ENCODE peak calls at places on chromosomes 3 and 15, in four cellular contexts. One of them, this sample, is unnamed.

GRCh38 chr3:37941608-37942540 is 48.7 kb upstream of the VILL start:
- DNase-seq in pancreas: no peak
- DNase-seq in upper lobe of right lung: no peak
- DNase-seq in endothelial cell: no peak
- DNase-seq in this sample: no peak

GRCh38 chr3:112568642-112569041 is 6.8 kb downstream of the SLC35A5 start:
- DNase-seq in pancreas: no peak
- DNase-seq in upper lobe of right lung: no peak
- DNase-seq in endothelial cell: no peak
- DNase-seq in this sample: no peak

GRCh38 chr15:50506121-50506520 is 40.3 kb downstream of the USP50 start:
- DNase-seq in pancreas: no peak
- DNase-seq in upper lobe of right lung: no peak
- DNase-seq in endothelial cell: peak
- DNase-seq in this sample: no peak

GRCh38 chr3:73291541-73291940 is 230.1 kb downstream of the EBLN2 start:
- DNase-seq in pancreas: no peak
- DNase-seq in upper lobe of right lung: no peak
- DNase-seq in endothelial cell: no peak
- DNase-seq in this sample: no peak

GRCh38 chr15:65519781-65520299 is 2.4 kb upstream of the DPP8 start:
- DNase-seq in pancreas: no peak
- DNase-seq in upper lobe of right lung: no peak
- DNase-seq in endothelial cell: no peak
- DNase-seq in this sample: no peak

GRCh38 chr3:44098666-44099065 is 143.0 kb upstream of the TOPAZ1 start:
- DNase-seq in pancreas: no peak
- DNase-seq in upper lobe of right lung: no peak
- DNase-seq in endothelial cell: no peak
- DNase-seq in this sample: no peak

GRCh38 chr15:50166216-50166615 is 15.8 kb upstream of the SLC27A2 start:
- DNase-seq in pancreas: no peak
- DNase-seq in upper lobe of right lung: no peak
- DNase-seq in endothelial cell: no peak
- DNase-seq in this sample: no peak

GRCh38 chr15:96612917-96613316 is 282.4 kb downstream of the NR2F2 start:
- DNase-seq in pancreas: no peak
- DNase-seq in upper lobe of right lung: no peak
- DNase-seq in endothelial cell: no peak
- DNase-seq in this sample: no peak

GRCh38 chr3:133979553-133979952 is 50.2 kb downstream of the SLCO2A1 start:
- DNase-seq in pancreas: no peak
- DNase-seq in upper lobe of right lung: no peak
- DNase-seq in endothelial cell: no peak
- DNase-seq in this sample: no peak

GRCh38 chr3:127234784-127235183 is 41.9 kb downstream of the PRR23E start:
- DNase-seq in pancreas: no peak
- DNase-seq in upper lobe of right lung: no peak
- DNase-seq in endothelial cell: no peak
- DNase-seq in this sample: no peak

GRCh38 chr3:33063651-33064051 is 33.3 kb downstream of the GLB1 start:
- DNase-seq in pancreas: no peak
- DNase-seq in upper lobe of right lung: no peak
- DNase-seq in endothelial cell: no peak
- DNase-seq in this sample: no peak

GRCh38 chr15:58921267-58921666 is 12.2 kb downstream of the SLTM start:
- DNase-seq in pancreas: no peak
- DNase-seq in upper lobe of right lung: no peak
- DNase-seq in endothelial cell: no peak
- DNase-seq in this sample: no peak

GRCh38 chr15:70029297-70029701 is 68.4 kb downstream of the TLE3 start:
- DNase-seq in pancreas: no peak
- DNase-seq in upper lobe of right lung: peak
- DNase-seq in endothelial cell: no peak
- DNase-seq in this sample: no peak

GRCh38 chr3:80285370-80285769 is 517.6 kb upstream of the ROBO1 start:
- DNase-seq in pancreas: no peak
- DNase-seq in upper lobe of right lung: no peak
- DNase-seq in endothelial cell: no peak
- DNase-seq in this sample: no peak

GRCh38 chr3:108838411-108838810 is 15.8 kb downstream of the TRAT1 start:
- DNase-seq in pancreas: no peak
- DNase-seq in upper lobe of right lung: no peak
- DNase-seq in endothelial cell: no peak
- DNase-seq in this sample: no peak

GRCh38 chr3:45690331-45691035 is 1.3 kb downstream of the SACM1L start:
- DNase-seq in pancreas: no peak
- DNase-seq in upper lobe of right lung: no peak
- DNase-seq in endothelial cell: no peak
- DNase-seq in this sample: no peak

GRCh38 chr15:45821390-45821789 is 186.6 kb downstream of the SQOR start:
- DNase-seq in pancreas: no peak
- DNase-seq in upper lobe of right lung: no peak
- DNase-seq in endothelial cell: no peak
- DNase-seq in this sample: no peak

GRCh38 chr15:52485290-52485689 is 43.4 kb downstream of the MYO5A start:
- DNase-seq in pancreas: no peak
- DNase-seq in upper lobe of right lung: no peak
- DNase-seq in endothelial cell: no peak
- DNase-seq in this sample: no peak

GRCh38 chr3:49673131-49673714 is 928 bp upstream of the APEH start:
- DNase-seq in pancreas: no peak
- DNase-seq in upper lobe of right lung: no peak
- DNase-seq in endothelial cell: peak
- DNase-seq in this sample: peak

GRCh38 chr3:5071061-5071460 is 51.0 kb upstream of the ARL8B start:
- DNase-seq in pancreas: no peak
- DNase-seq in upper lobe of right lung: no peak
- DNase-seq in endothelial cell: no peak
- DNase-seq in this sample: no peak

GRCh38 chr3:165233521-165234195 is 37.5 kb upstream of the SLITRK3 start:
- DNase-seq in pancreas: no peak
- DNase-seq in upper lobe of right lung: no peak
- DNase-seq in endothelial cell: no peak
- DNase-seq in this sample: no peak

GRCh38 chr15:68421798-68422402 is 10.1 kb downstream of the ITGA11 start:
- DNase-seq in pancreas: no peak
- DNase-seq in upper lobe of right lung: no peak
- DNase-seq in endothelial cell: no peak
- DNase-seq in this sample: no peak

GRCh38 chr15:25244731-25245585 is 193.9 kb downstream of the UBE3A start:
- DNase-seq in pancreas: peak
- DNase-seq in upper lobe of right lung: peak
- DNase-seq in endothelial cell: no peak
- DNase-seq in this sample: peak

GRCh38 chr15:31442203-31443090 is 115.8 kb downstream of the KLF13 start:
- DNase-seq in pancreas: no peak
- DNase-seq in upper lobe of right lung: no peak
- DNase-seq in endothelial cell: no peak
- DNase-seq in this sample: no peak

GRCh38 chr3:129183569-129184395 is at the start of gene CNBP:
- DNase-seq in pancreas: peak
- DNase-seq in upper lobe of right lung: peak
- DNase-seq in endothelial cell: peak
- DNase-seq in this sample: peak

GRCh38 chr3:121232309-121233225 is 313.2 kb downstream of the POLQ start:
- DNase-seq in pancreas: peak
- DNase-seq in upper lobe of right lung: no peak
- DNase-seq in endothelial cell: no peak
- DNase-seq in this sample: no peak

GRCh38 chr3:13951184-13951583 is 71.3 kb upstream of the WNT7A start:
- DNase-seq in pancreas: no peak
- DNase-seq in upper lobe of right lung: no peak
- DNase-seq in endothelial cell: no peak
- DNase-seq in this sample: no peak

GRCh38 chr3:71441925-71442620 is 141.5 kb downstream of the FOXP1 start:
- DNase-seq in pancreas: no peak
- DNase-seq in upper lobe of right lung: no peak
- DNase-seq in endothelial cell: no peak
- DNase-seq in this sample: no peak

GRCh38 chr3:72270072-72270611 is 485.2 kb upstream of the PROK2 start:
- DNase-seq in pancreas: peak
- DNase-seq in upper lobe of right lung: peak
- DNase-seq in endothelial cell: no peak
- DNase-seq in this sample: no peak

GRCh38 chr3:13277130-13277783 is 142.9 kb downstream of the NUP210 start:
- DNase-seq in pancreas: no peak
- DNase-seq in upper lobe of right lung: peak
- DNase-seq in endothelial cell: no peak
- DNase-seq in this sample: no peak

GRCh38 chr15:48876057-48876456 is 1.9 kb upstream of the EID1 start:
- DNase-seq in pancreas: no peak
- DNase-seq in upper lobe of right lung: no peak
- DNase-seq in endothelial cell: no peak
- DNase-seq in this sample: no peak

DNA sequence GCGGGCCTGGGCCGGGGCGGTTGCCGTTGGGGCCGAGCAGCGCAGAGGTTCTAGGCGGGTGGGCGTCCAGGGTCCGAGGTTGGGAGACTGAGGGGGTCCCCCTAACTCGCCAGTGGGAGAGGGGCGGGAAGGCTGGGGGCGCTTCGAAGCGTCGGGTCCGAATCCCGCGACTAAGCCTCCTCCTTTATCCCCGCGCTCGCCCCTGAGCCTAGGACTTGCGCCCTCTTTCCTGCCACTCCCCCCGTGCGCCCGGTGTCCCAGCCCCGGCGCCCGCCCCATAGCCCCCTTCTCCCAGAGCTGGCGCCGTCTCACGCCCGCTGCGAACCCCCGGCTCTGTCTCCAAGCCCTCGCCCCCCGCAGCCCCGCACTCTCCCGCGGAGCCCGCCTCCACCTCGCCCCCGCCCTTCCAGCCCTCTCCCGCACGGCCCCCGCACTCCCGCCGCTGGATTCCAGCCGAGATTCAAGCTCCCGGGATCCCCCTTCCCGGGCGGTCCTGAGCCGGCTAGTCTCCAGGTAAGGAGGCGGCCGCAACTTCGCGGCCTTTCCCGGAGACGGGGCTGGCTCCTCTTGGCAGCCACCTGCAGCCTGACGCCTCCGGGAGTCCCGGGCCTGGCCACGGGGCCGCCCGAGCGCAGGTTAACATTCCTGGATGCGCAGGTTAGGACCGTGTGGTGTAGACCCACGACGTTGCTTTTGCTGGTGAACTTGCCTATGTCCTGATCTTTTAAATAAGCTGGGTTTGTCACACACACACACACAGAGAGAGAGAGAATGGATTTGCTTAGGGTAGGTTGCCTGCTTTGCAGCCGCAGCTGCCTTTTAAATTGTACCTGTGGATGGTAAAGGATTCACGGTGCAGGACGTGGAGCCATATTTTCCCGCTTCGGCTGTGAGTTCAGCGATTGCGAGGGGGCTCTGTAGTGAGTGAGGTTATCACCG is 567 bp downstream of the PXYLP1 start:
- DNase-seq in pancreas: peak
- DNase-seq in upper lobe of right lung: peak
- DNase-seq in endothelial cell: peak
- DNase-seq in this sample: peak
- TF ChIP-seq CTCF in pancreas: no peak
- TF ChIP-seq CTCF in upper lobe of right lung: no peak
- TF ChIP-seq CTCF in endothelial cell: no peak
- TF ChIP-seq CTCF in this sample: no peak

GRCh38 chr3:59502806-59503205 is 453.0 kb upstream of the CFAP20DC start:
- DNase-seq in pancreas: no peak
- DNase-seq in upper lobe of right lung: no peak
- DNase-seq in endothelial cell: no peak
- DNase-seq in this sample: no peak
- TF ChIP-seq CTCF in pancreas: no peak
- TF ChIP-seq CTCF in upper lobe of right lung: no peak
- TF ChIP-seq CTCF in endothelial cell: no peak
- TF ChIP-seq CTCF in this sample: no peak

GRCh38 chr3:107803170-107803569 is 280.4 kb downstream of the BBX start:
- DNase-seq in pancreas: no peak
- DNase-seq in upper lobe of right lung: no peak
- DNase-seq in endothelial cell: no peak
- DNase-seq in this sample: no peak
- TF ChIP-seq CTCF in pancreas: no peak
- TF ChIP-seq CTCF in upper lobe of right lung: no peak
- TF ChIP-seq CTCF in endothelial cell: no peak
- TF ChIP-seq CTCF in this sample: no peak

GRCh38 chr3:24088782-24089181 is 143.7 kb downstream of the NR1D2 start:
- DNase-seq in pancreas: no peak
- DNase-seq in upper lobe of right lung: no peak
- DNase-seq in endothelial cell: no peak
- DNase-seq in this sample: no peak
- TF ChIP-seq CTCF in pancreas: no peak
- TF ChIP-seq CTCF in upper lobe of right lung: peak
- TF ChIP-seq CTCF in endothelial cell: peak
- TF ChIP-seq CTCF in this sample: no peak

DNA sequence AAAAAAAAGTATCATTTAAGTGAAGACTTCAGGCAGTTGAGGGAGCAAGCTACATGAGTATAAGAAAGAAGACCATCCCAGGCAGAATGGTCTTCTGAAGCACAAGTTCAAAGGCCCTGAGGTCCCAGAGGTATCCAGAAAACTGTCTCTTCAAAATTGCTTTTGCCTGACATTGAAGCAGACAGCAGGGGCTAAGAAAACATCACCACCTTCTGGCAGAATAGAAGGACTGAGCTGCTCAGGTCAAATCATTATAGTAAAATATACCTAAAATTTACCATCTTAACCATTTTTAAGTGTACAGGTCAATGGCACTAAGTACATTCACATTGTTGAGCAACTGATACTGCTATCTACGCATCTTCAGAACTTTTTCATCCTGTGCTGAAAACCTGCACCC is 16.4 kb downstream of the GPR160 start:
- DNase-seq in pancreas: no peak
- DNase-seq in upper lobe of right lung: no peak
- DNase-seq in endothelial cell: no peak
- DNase-seq in this sample: no peak
- TF ChIP-seq CTCF in pancreas: no peak
- TF ChIP-seq CTCF in upper lobe of right lung: no peak
- TF ChIP-seq CTCF in endothelial cell: no peak
- TF ChIP-seq CTCF in this sample: no peak

This sample was measured in activated B cell treated with CpG ODN at 0.5 μM for 24 hours.